ENCODE peak calls at places on chromosomes 5 and 9, in four cellular contexts. G, E, L and D are unnamed samples.

GRCh38 chr5:9686211-9686610 is 56.1 kb upstream of the TAS2R1 start:
- DNase-seq in G (no peak), E (no peak), L (no peak), D (no peak)

GRCh38 chr5:68730220-68731010 is 363.4 kb upstream of the SLC30A5 start:
- DNase-seq in G (peak), L (peak), E (no peak), D (no peak)

GRCh38 chr5:60836131-60836530 is 7.9 kb downstream of the ELOVL7 start:
- DNase-seq in G (no peak), L (no peak), E (no peak), D (no peak)

GRCh38 chr9:105264380-105264779 is 19.9 kb downstream of the SLC44A1 start:
- DNase-seq in E (no peak), L (no peak), G (peak), D (no peak)

GRCh38 chr5:80569086-80569960 is 757 bp downstream of the ANKRD34B start:
- DNase-seq in G (no peak), E (no peak), L (no peak), D (peak)

GRCh38 chr9:121156263-121156731 is 45.4 kb downstream of the RAB14 start:
- DNase-seq in G (peak), E (peak), L (peak), D (no peak)

GRCh38 chr5:132055808-132056609 is 4.4 kb upstream of the IL3 start:
- DNase-seq in L (no peak), G (no peak), E (no peak), D (peak)

GRCh38 chr5:174547814-174548213 is 176.6 kb upstream of the MSX2 start:
- DNase-seq in E (no peak), G (no peak), L (no peak), D (no peak)

GRCh38 chr5:126003309-126003708 is 419.9 kb upstream of the GRAMD2B start:
- DNase-seq in G (peak), L (peak), E (no peak), D (peak)

GRCh38 chr9:131318211-131318610 is 28.7 kb downstream of the PLPP7 start:
- DNase-seq in E (no peak), G (no peak), L (no peak), D (no peak)

GRCh38 chr5:179795049-179795862 is 1.5 kb downstream of the LTC4S start:
- DNase-seq in E (no peak), G (peak), L (no peak), D (no peak)

GRCh38 chr9:114945601-114946000 is 15.2 kb upstream of the TNFSF8 start:
- DNase-seq in G (no peak), L (no peak), E (no peak), D (no peak)

GRCh38 chr9:137313326-137313920 is 11.4 kb upstream of the NRARP start:
- DNase-seq in L (no peak), G (no peak), E (no peak), D (peak)

GRCh38 chr5:96752341-96753016 is 55.3 kb downstream of the ERAP1 start:
- DNase-seq in L (no peak), E (peak), G (peak), D (no peak)

GRCh38 chr5:180069589-180070247 is 1.8 kb downstream of the RNF130 start:
- DNase-seq in E (no peak), G (peak), L (no peak), D (no peak)

GRCh38 chr5:90909091-90909503 is 350.5 kb downstream of the ADGRV1 start:
- DNase-seq in G (peak), L (no peak), E (no peak), D (no peak)

GRCh38 chr5:96648598-96648997 is 13.6 kb upstream of the CAST start:
- DNase-seq in E (no peak), G (peak), L (no peak), D (no peak)

GRCh38 chr9:69768101-69768500 is 8.3 kb upstream of the PTAR1 start:
- DNase-seq in L (no peak), E (no peak), G (no peak), D (no peak)

GRCh38 chr5:74067748-74068541 is 441.9 kb downstream of the ARHGEF28 start:
- DNase-seq in G (peak), L (peak), E (no peak), D (no peak)

GRCh38 chr5:150386024-150386855 is 26.5 kb downstream of the CD74 start:
- DNase-seq in L (no peak), E (no peak), G (no peak), D (no peak)

GRCh38 chr5:97037819-97038218 is 101.9 kb downstream of the LNPEP start:
- DNase-seq in L (no peak), G (no peak), E (no peak), D (no peak)

GRCh38 chr9:34985311-34985899 is 4.1 kb upstream of the DNAJB5 start:
- DNase-seq in E (no peak), L (no peak), G (peak), D (peak)

GRCh38 chr5:145681686-145682085 is 153.5 kb downstream of the PRELID2 start:
- DNase-seq in E (peak), L (peak), G (peak), D (peak)

GRCh38 chr5:65172486-65173129 is 309.1 kb downstream of the ADAMTS6 start:
- DNase-seq in G (peak), L (no peak), E (no peak), D (no peak)

GRCh38 chr9:124222918-124223720 is 34.6 kb upstream of the NEK6 start:
- DNase-seq in G (no peak), L (no peak), E (no peak), D (no peak)